ENCODE peak calls at places on chromosomes 13 and 19, in ten cellular contexts. K is fibroblast of lung, P is osteoblast, E is IMR-90, Q is right lobe of liver, Y is H1, O is WERI-Rb-1, R is SJSA1, T is tibial artery, M is neural progenitor cell. B is an unnamed sample.
A peak's percentile ranks its signal among the peaks of the same experiment; 100 is the strongest.

GRCh38 chr19:41192574-41193419 is at the start of gene CYP2S1:
- DNase-seq in K (no peak), P (peak; percentile 87), E (peak; percentile 22), Q (no peak), Y (no peak), O (no peak), R (no peak), T (no peak), M (peak; percentile 89), B (no peak)

GRCh38 chr13:27170521-27171243 is 929 bp downstream of the USP12 start:
- DNase-seq in K (no peak), P (peak; percentile 85), E (no peak), Q (peak; percentile 65), Y (no peak), O (peak; percentile 73), R (peak; percentile 46), T (no peak), M (peak; percentile 84), B (peak; percentile 76)

GRCh38 chr19:51114087-51114714 is 6.0 kb upstream of the CTU1 start:
- DNase-seq in K (no peak), P (no peak), E (no peak), Q (no peak), Y (no peak), O (no peak), R (no peak), T (no peak), M (no peak), B (peak; percentile 2)

GRCh38 chr13:41137241-41137640 is 4.6 kb upstream of the KBTBD6 start:
- DNase-seq in K (no peak), P (no peak), E (peak; percentile 23), Q (no peak), Y (no peak), O (no peak), R (no peak), T (no peak), M (no peak), B (no peak)

GRCh38 chr19:4379383-4380253 is 20.7 kb downstream of the SH3GL1 start:
- DNase-seq in K (peak; percentile 80), P (peak; percentile 57), E (peak; percentile 59), Q (peak; percentile 87), Y (no peak), O (no peak), R (no peak), T (peak; percentile 55), M (no peak), B (peak; percentile 33)

GRCh38 chr13:69008503-69008902 is 1099.1 kb upstream of the ATXN8OS start:
- DNase-seq in K (no peak), P (no peak), E (no peak), Q (no peak), Y (no peak), O (no peak), R (no peak), T (no peak), M (no peak), B (no peak)

GRCh38 chr13:79901336-79901735 is 420.4 kb downstream of the NDFIP2 start:
- DNase-seq in K (peak; percentile 27), P (no peak), E (peak; percentile 13), Q (no peak), Y (no peak), O (peak; percentile 82), R (peak; percentile 31), T (no peak), M (peak; percentile 8), B (no peak)

GRCh38 chr19:38657633-38658222 is 10.3 kb downstream of the ACTN4 start:
- DNase-seq in K (peak; percentile 95), P (peak; percentile 51), E (peak; percentile 89), Q (no peak), Y (no peak), O (no peak), R (peak; percentile 77), T (no peak), M (peak; percentile 43), B (peak; percentile 18)

DNA sequence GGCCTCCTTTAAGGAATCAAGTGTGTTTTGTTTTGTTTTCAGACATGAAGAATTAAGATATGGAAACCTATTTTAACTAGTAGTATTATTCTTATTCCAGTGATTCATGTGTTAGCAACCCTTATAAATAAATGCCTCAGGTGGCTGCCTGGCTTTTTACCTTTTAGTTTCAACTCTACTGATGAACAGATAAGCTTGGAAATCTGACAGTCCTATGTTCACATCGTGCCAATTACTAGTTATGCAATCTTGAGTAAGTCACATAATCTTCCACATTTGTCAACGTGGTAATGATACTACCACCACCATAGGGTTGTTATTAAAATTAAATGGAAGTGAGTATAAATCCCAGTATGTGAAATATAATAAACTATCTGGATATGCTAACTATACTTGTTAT is 64.3 kb downstream of the TBC1D4 start:
- DNase-seq in K (no peak), P (no peak), E (no peak), Q (no peak), Y (no peak), O (no peak), R (no peak), T (no peak), M (no peak), B (no peak)
- H3K27ac ChIP-seq in K (no peak overlapping the region), P (no peak overlapping the region), E (no peak overlapping the region), Q (peak overlapping the region; percentile 29), Y (no peak overlapping the region), O (no peak overlapping the region), R (no peak overlapping the region), T (no peak overlapping the region), M (no peak overlapping the region), B (peak overlapping the region; percentile 62)

GRCh38 chr19:31315621-31316011 is 33.6 kb downstream of the TSHZ3 start:
- DNase-seq in K (no peak), P (no peak), E (no peak), Q (no peak), Y (no peak), O (no peak), R (no peak), T (no peak), M (no peak), B (no peak)

GRCh38 chr19:31312629-31313244 is 36.5 kb downstream of the TSHZ3 start:
- DNase-seq in K (peak; percentile 17), P (no peak), E (no peak), Q (no peak), Y (no peak), O (no peak), R (no peak), T (no peak), M (no peak), B (no peak)

GRCh38 chr19:31313291-31314030 is 35.8 kb downstream of the TSHZ3 start:
- DNase-seq in K (no peak), P (no peak), E (no peak), Q (no peak), Y (no peak), O (no peak), R (no peak), T (no peak), M (no peak), B (no peak)

GRCh38 chr19:31314849-31315620 is 34.2 kb downstream of the TSHZ3 start:
- DNase-seq in K (no peak), P (no peak), E (no peak), Q (no peak), Y (no peak), O (peak; percentile 15), R (no peak), T (no peak), M (peak; percentile 56), B (no peak)

DNA sequence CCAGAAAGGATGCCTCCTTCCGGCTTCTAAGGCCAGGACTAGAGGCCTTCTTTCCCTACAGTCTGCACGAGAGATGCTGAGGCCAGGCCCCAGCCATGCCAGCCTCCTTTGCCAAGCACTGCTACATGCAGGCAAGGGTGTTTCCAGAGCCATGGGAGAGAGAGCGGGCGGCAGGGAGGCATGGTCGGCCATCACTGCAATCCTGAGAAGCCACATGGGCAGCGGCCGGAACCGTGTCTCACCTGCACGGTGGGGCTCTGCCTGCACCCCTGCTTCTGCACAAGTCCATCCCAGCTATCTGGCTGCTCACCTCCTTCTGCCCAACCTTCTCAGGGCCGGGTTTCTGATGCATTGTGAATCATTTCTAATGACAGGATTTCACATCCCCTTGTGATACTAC is 35.1 kb downstream of the TSHZ3 start:
- DNase-seq in K (no peak), P (no peak), E (no peak), Q (no peak), Y (no peak), O (no peak), R (no peak), T (no peak), M (no peak), B (no peak)
- H3K27me3 ChIP-seq in K (no peaks in the 10 kb centered on the region), P (no peaks in the 10 kb centered on the region), E (no peaks in the 10 kb centered on the region), Q (no peaks in the 10 kb centered on the region), Y (no peaks in the 10 kb centered on the region), O (no peaks in the 10 kb centered on the region), R (no peaks in the 10 kb centered on the region), T (no peaks in the 10 kb centered on the region), M (no peaks in the 10 kb centered on the region), B (no peaks in the 10 kb centered on the region)

GRCh38 chr13:93244918-93245280 is 18.3 kb downstream of the GPC6 start:
- DNase-seq in K (peak; percentile 86), P (no peak), E (peak; percentile 38), Q (no peak), Y (no peak), O (no peak), R (no peak), T (no peak), M (no peak), B (no peak)
- H3K4me3 ChIP-seq in K (peak overlapping the region; percentile 19), P (peak overlapping the region; percentile 74), E (peak overlapping the region; percentile 27), Q (no peak overlapping the region), Y (no peak overlapping the region), O (no peak overlapping the region), R (no peak overlapping the region), T (peak overlapping the region; percentile 58), M (peak overlapping the region; percentile 7), B (peak overlapping the region; percentile 39)

GRCh38 chr19:29682236-29682895 is 17.1 kb downstream of the PLEKHF1 start:
- DNase-seq in K (no peak), P (peak; percentile 41), E (no peak), Q (no peak), Y (no peak), O (no peak), R (no peak), T (no peak), M (no peak), B (peak; percentile 44)

GRCh38 chr19:29683009-29683408 is 17.7 kb downstream of the PLEKHF1 start:
- DNase-seq in K (peak; percentile 69), P (peak; percentile 54), E (no peak), Q (no peak), Y (no peak), O (no peak), R (peak; percentile 20), T (no peak), M (peak; percentile 81), B (no peak)

GRCh38 chr19:29680447-29680846 is 15.2 kb downstream of the PLEKHF1 start:
- DNase-seq in K (no peak), P (peak; percentile 86), E (no peak), Q (no peak), Y (no peak), O (no peak), R (no peak), T (no peak), M (no peak), B (peak; percentile 78)

GRCh38 chr19:29680937-29681336 is 15.7 kb downstream of the PLEKHF1 start:
- DNase-seq in K (no peak), P (peak; percentile 66), E (no peak), Q (no peak), Y (no peak), O (no peak), R (no peak), T (no peak), M (no peak), B (peak; percentile 45)

DNA sequence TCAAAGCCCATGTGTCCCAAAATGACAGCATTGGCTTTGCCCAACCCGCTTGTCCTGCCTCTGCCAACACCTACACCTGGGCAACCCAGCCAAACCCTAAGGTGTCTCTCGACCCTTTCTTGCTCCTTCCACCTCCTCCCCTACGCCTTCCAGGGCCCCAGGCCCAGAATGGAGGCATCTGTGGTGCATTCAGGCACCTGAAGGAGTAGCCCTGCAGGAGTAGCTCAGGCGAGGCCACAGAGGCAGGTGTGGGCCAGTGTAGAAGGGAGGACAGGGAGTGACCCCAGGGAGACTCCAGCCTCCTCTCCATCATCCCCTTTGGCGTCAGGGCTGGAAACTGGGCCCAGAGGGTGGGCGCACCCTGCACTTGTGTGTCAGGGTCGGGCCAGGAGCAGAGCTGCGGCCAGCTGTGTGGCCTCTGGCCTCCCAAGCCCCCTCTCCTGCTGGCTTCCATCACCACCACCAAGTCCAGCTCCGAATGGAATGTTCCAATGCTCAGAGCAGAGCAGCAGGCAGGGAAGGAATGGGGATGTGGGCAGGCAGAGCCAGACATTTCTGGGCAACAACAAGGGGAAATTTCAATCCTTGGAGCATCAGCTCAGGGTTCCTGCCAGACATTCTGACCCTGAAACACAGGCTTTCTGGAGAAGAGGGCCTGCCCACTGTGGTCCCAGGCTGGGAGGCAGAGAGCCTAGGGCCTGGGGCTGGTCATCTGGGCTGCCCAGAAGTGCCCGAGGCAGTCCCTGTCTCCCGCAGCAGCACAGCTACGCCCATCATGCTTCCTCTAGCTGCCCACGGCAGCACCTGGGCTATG is 16.4 kb downstream of the PLEKHF1 start:
- DNase-seq in K (peak; percentile 69), P (peak; percentile 91), E (no peak), Q (no peak), Y (no peak), O (no peak), R (no peak), T (peak; percentile 79), M (no peak), B (peak; percentile 72)
- H3K27ac ChIP-seq in K (no peak overlapping the region), P (no peak overlapping the region), E (no peak overlapping the region), Q (no peak overlapping the region), Y (no peak overlapping the region), O (no peak overlapping the region), R (no peak overlapping the region), T (peak overlapping the region; percentile 57), M (no peak overlapping the region), B (peak overlapping the region; percentile 44)

B was measured in right cardiac atrium.